ENCODE peak calls at places on chromosome 22, in five cellular contexts. C, V, Y, Q and G are unnamed samples.

GRCh38 chr22:49995413-49996191 is 17.0 kb downstream of the IL17REL start:
- DNase-seq in Q (no peak), V (no peak), C (peak; percentile 61), Y (no peak), G (no peak)

GRCh38 chr22:30221121-30221992 is 25.2 kb downstream of the LIF start:
- DNase-seq in V (no peak), Y (no peak), C (no peak), Q (no peak), G (peak; percentile 60)

GRCh38 chr22:22045576-22046335 is 63.2 kb upstream of the TOP3B start:
- DNase-seq in Q (no peak), Y (no peak), C (no peak), V (no peak), G (no peak)

GRCh38 chr22:40714514-40714966 is 35.3 kb downstream of the MCHR1 start:
- DNase-seq in Y (no peak), V (no peak), Q (peak; percentile 36), C (no peak), G (no peak)

GRCh38 chr22:22745225-22746060 is 101.0 kb downstream of the GGTLC2 start:
- DNase-seq in V (peak; percentile 61), C (no peak), Y (no peak), Q (no peak), G (peak; percentile 57)

GRCh38 chr22:36197601-36198146 is 3.9 kb downstream of the APOL4 start:
- DNase-seq in Q (no peak), Y (no peak), C (no peak), V (no peak), G (no peak)

GRCh38 chr22:24330636-24331035 is 60.0 kb downstream of the SPECC1L start:
- DNase-seq in Y (no peak), V (no peak), Q (no peak), C (no peak), G (no peak)

GRCh38 chr22:35134637-35135036 is 68.7 kb downstream of the ISX start:
- DNase-seq in Q (no peak), V (no peak), Y (no peak), C (no peak), G (peak; percentile 85)

GRCh38 chr22:28047740-28048139 is 128.7 kb upstream of the PITPNB start:
- DNase-seq in Y (no peak), C (no peak), V (no peak), Q (no peak), G (no peak)

GRCh38 chr22:36879775-36880174 is 19.0 kb downstream of the NCF4 start:
- DNase-seq in Q (no peak), Y (no peak), C (no peak), V (no peak), G (no peak)

GRCh38 chr22:40399661-40400060 is 29.3 kb downstream of the SGSM3 start:
- DNase-seq in Q (no peak), V (no peak), Y (no peak), C (no peak), G (no peak)

GRCh38 chr22:44597616-44598015 is 99.6 kb upstream of the RTL6 start:
- DNase-seq in Y (no peak), Q (no peak), C (no peak), V (no peak), G (no peak)

GRCh38 chr22:29209624-29209929 is 3.9 kb downstream of the EMID1 start:
- DNase-seq in V (no peak), C (no peak), Y (no peak), Q (no peak), G (no peak)

GRCh38 chr22:47776329-47776728 is 1013.9 kb downstream of the TBC1D22A start:
- DNase-seq in Y (no peak), V (no peak), C (no peak), Q (no peak), G (no peak)
- TF ChIP-seq CTCF in Y (no peak), V (no peak), C (no peak), Q (no peak), G (no peak)

GRCh38 chr22:20033045-20033706 is 12.3 kb downstream of the TANGO2 start:
- DNase-seq in C (no peak), Q (no peak), V (peak; percentile 94), Y (no peak), G (no peak)
- H3K4me1 ChIP-seq in C (peaks cover 10% of the 10 kb centered on the region), Q (peaks cover 6% of the 10 kb centered on the region), V (no peaks in the 10 kb centered on the region), Y (peaks cover 22% of the 10 kb centered on the region), G (no peaks in the 10 kb centered on the region)

GRCh38 chr22:48894064-48894671 is 933.5 kb downstream of the BRD1 start:
- DNase-seq in Q (no peak), C (peak; percentile 47), Y (no peak), V (no peak), G (no peak)
- TF ChIP-seq CTCF in Q (no peak), C (no peak), Y (no peak), V (no peak), G (no peak)

GRCh38 chr22:42613869-42614268 is 814 bp downstream of the POLDIP3 start:
- DNase-seq in C (no peak), V (no peak), Q (peak; percentile 45), Y (no peak), G (no peak)

GRCh38 chr22:42608481-42609361 is 6.0 kb downstream of the POLDIP3 start:
- DNase-seq in Y (no peak), C (no peak), Q (peak; percentile 89), V (no peak), G (no peak)

GRCh38 chr22:42612336-42612735 is 2.3 kb downstream of the POLDIP3 start:
- DNase-seq in V (no peak), Y (no peak), C (no peak), Q (no peak), G (peak; percentile 28)

GRCh38 chr22:42611076-42611475 is 3.6 kb downstream of the POLDIP3 start:
- DNase-seq in V (no peak), Y (no peak), C (no peak), Q (no peak), G (no peak)

DNA sequence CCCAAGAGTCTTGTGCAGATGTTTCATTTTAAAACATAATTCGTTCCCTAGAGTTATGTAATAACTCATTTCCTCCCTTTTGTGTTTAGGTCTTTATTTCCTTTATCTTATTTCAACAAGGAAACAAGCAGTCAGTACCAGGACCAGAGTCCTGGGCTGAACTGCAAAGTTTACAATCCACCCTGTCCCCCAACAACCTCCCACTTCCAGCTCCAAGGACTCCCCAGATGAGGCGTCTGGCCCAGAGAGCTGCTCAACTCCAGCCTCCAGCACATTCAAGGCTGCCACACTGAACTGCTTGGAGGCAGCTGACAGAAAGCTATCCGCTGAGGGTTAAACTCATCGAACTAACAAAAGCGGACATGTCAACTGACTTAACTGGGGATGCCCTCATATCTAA is 4.5 kb downstream of the POLDIP3 start:
- DNase-seq in Y (no peak), V (no peak), C (no peak), Q (no peak), G (no peak)
- H3K4me1 ChIP-seq in Y (peaks cover 15% of the 10 kb centered on the region), V (peaks cover 8% of the 10 kb centered on the region), C (peaks cover 53% of the 10 kb centered on the region), Q (peaks cover 31% of the 10 kb centered on the region), G (peaks cover 24% of the 10 kb centered on the region)

GRCh38 chr22:26134654-26135330 is 34.5 kb upstream of the SEZ6L start:
- DNase-seq in Q (no peak), Y (no peak), V (no peak), C (no peak), G (no peak)
- TF ChIP-seq CTCF in Q (no peak), Y (no peak), V (no peak), C (no peak), G (no peak)

GRCh38 chr22:46076651-46077339 is 73.5 kb upstream of the PPARA start:
- DNase-seq in Q (peak; percentile 77), Y (peak; percentile 57), C (peak; percentile 72), V (peak; percentile 67), G (no peak)
- H3K4me1 ChIP-seq in Q (peaks cover 46% of the 10 kb centered on the region), Y (peaks cover 29% of the 10 kb centered on the region), C (peaks cover 53% of the 10 kb centered on the region), V (peaks cover 4% of the 10 kb centered on the region), G (peaks cover 29% of the 10 kb centered on the region)